ENCODE peak calls at places on chromosome 12, in five cellular contexts. One of them, this sample, is unnamed.

GRCh38 chr12:6534914-6535696 is 788 bp downstream of the GAPDH start:
- DNase-seq in GM23338: peak
- DNase-seq in HFFc6: peak
- DNase-seq in globus pallidus: no peak
- DNase-seq in activated CD4-positive, CD25-positive, alpha-beta regulatory T cell: peak
- DNase-seq in this sample: peak

GRCh38 chr12:84757978-84758377 is 154.6 kb downstream of the SLC6A15 start:
- DNase-seq in GM23338: no peak
- DNase-seq in activated CD4-positive, CD25-positive, alpha-beta regulatory T cell: no peak
- DNase-seq in globus pallidus: no peak
- DNase-seq in HFFc6: peak
- DNase-seq in this sample: no peak

GRCh38 chr12:22103418-22103817 is 57.4 kb downstream of the CMAS start:
- DNase-seq in globus pallidus: no peak
- DNase-seq in HFFc6: no peak
- DNase-seq in activated CD4-positive, CD25-positive, alpha-beta regulatory T cell: no peak
- DNase-seq in GM23338: no peak
- DNase-seq in this sample: no peak

GRCh38 chr12:57236925-57237652 is 7.6 kb downstream of the SHMT2 start:
- DNase-seq in GM23338: no peak
- DNase-seq in globus pallidus: no peak
- DNase-seq in HFFc6: no peak
- DNase-seq in activated CD4-positive, CD25-positive, alpha-beta regulatory T cell: no peak
- DNase-seq in this sample: no peak

GRCh38 chr12:65168606-65169310 is 625 bp upstream of the LEMD3 start:
- DNase-seq in activated CD4-positive, CD25-positive, alpha-beta regulatory T cell: no peak
- DNase-seq in GM23338: no peak
- DNase-seq in HFFc6: no peak
- DNase-seq in globus pallidus: no peak
- DNase-seq in this sample: peak

GRCh38 chr12:48686037-48686595 is 4.1 kb upstream of the KANSL2 start:
- DNase-seq in HFFc6: no peak
- DNase-seq in GM23338: peak
- DNase-seq in globus pallidus: no peak
- DNase-seq in activated CD4-positive, CD25-positive, alpha-beta regulatory T cell: no peak
- DNase-seq in this sample: no peak

GRCh38 chr12:124238886-124239285 is 56.0 kb upstream of the RFLNA start:
- DNase-seq in HFFc6: no peak
- DNase-seq in globus pallidus: peak
- DNase-seq in activated CD4-positive, CD25-positive, alpha-beta regulatory T cell: no peak
- DNase-seq in GM23338: no peak
- DNase-seq in this sample: no peak

GRCh38 chr12:100372846-100373245 is 16.0 kb downstream of the SLC17A8 start:
- DNase-seq in GM23338: peak
- DNase-seq in HFFc6: no peak
- DNase-seq in globus pallidus: no peak
- DNase-seq in activated CD4-positive, CD25-positive, alpha-beta regulatory T cell: no peak
- DNase-seq in this sample: no peak

GRCh38 chr12:79932393-79932792 is 2.5 kb downstream of the PPP1R12A start:
- DNase-seq in activated CD4-positive, CD25-positive, alpha-beta regulatory T cell: no peak
- DNase-seq in HFFc6: no peak
- DNase-seq in globus pallidus: no peak
- DNase-seq in GM23338: no peak
- DNase-seq in this sample: no peak